ENCODE peak calls at places on chromosomes 3 and 15, in four cellular contexts. T is T-helper 2 cell, W is RKO, H is HuH-7. P is an unnamed sample.

GRCh38 chr15:70033529-70034140 is 64.1 kb downstream of the TLE3 start:
- DNase-seq in T (no peak), W (no peak), H (no peak), P (no peak)

GRCh38 chr3:42020681-42021307 is 58.9 kb upstream of the ULK4 start:
- DNase-seq in T (no peak), W (peak), H (no peak), P (no peak)

GRCh38 chr3:152026033-152026556 is 152.7 kb downstream of the SUCNR1 start:
- DNase-seq in T (no peak), W (peak), H (no peak), P (no peak)

GRCh38 chr15:56390739-56391267 is 25.6 kb downstream of the TEX9 start:
- DNase-seq in T (no peak), W (no peak), H (no peak), P (no peak)

GRCh38 chr3:197132916-197133530 is 103.4 kb upstream of the MELTF start:
- DNase-seq in T (no peak), W (no peak), H (no peak), P (no peak)

GRCh38 chr3:106386050-106386449 is 517.2 kb upstream of the CBLB start:
- DNase-seq in T (no peak), W (no peak), H (no peak), P (no peak)

GRCh38 chr15:47718474-47719440 is 1.5 kb downstream of the SEMA6D start:
- DNase-seq in T (no peak), W (no peak), H (no peak), P (peak)

GRCh38 chr3:187822402-187822801 is 77.1 kb upstream of the BCL6 start:
- DNase-seq in T (no peak), W (no peak), H (no peak), P (no peak)

GRCh38 chr3:62679988-62680387 is 195.2 kb downstream of the CADPS start:
- DNase-seq in T (no peak), W (no peak), H (no peak), P (no peak)

GRCh38 chr3:26058774-26059455 is 269.0 kb downstream of the OXSM start:
- DNase-seq in T (no peak), W (no peak), H (no peak), P (no peak)

GRCh38 chr3:134328147-134328591 is 46.1 kb downstream of the AMOTL2 start:
- DNase-seq in T (no peak), W (no peak), H (no peak), P (no peak)

GRCh38 chr3:124149774-124150173 is 157.8 kb upstream of the ROPN1 start:
- DNase-seq in T (no peak), W (no peak), H (no peak), P (no peak)

GRCh38 chr15:75648156-75649000 is 666 bp downstream of the SNX33 start:
- DNase-seq in T (no peak), W (peak), H (peak), P (peak)

GRCh38 chr15:75468908-75469307 is 17.4 kb upstream of the SIN3A start:
- DNase-seq in T (no peak), W (no peak), H (no peak), P (no peak)

GRCh38 chr3:172179680-172180399 is 140.5 kb downstream of the FNDC3B start:
- DNase-seq in T (no peak), W (no peak), H (peak), P (no peak)

GRCh38 chr3:187836848-187837770 is 91.8 kb upstream of the BCL6 start:
- DNase-seq in T (no peak), W (no peak), H (no peak), P (no peak)

GRCh38 chr3:60756231-60756630 is 495.0 kb downstream of the FHIT start:
- DNase-seq in T (no peak), W (no peak), H (no peak), P (no peak)

GRCh38 chr3:125256675-125257074 is 44.1 kb upstream of the SLC12A8 start:
- DNase-seq in T (no peak), W (no peak), H (no peak), P (no peak)

GRCh38 chr15:40238481-40238926 is 359 bp upstream of the PAK6 start:
- DNase-seq in T (no peak), W (no peak), H (no peak), P (no peak)

GRCh38 chr15:67076147-67076843 is 10.9 kb downstream of the SMAD3 start:
- DNase-seq in T (no peak), W (peak), H (no peak), P (no peak)

GRCh38 chr15:51267047-51267713 is 71.2 kb downstream of the CYP19A1 start:
- DNase-seq in T (no peak), W (no peak), H (no peak), P (peak)

GRCh38 chr3:136512391-136512790 is 239.8 kb downstream of the STAG1 start:
- DNase-seq in T (no peak), W (no peak), H (no peak), P (no peak)

GRCh38 chr3:128760881-128761280 is 34.9 kb downstream of the RAB7A start:
- DNase-seq in T (no peak), W (no peak), H (no peak), P (no peak)

GRCh38 chr3:82618594-82618993 is 857.1 kb upstream of the GBE1 start:
- DNase-seq in T (no peak), W (no peak), H (no peak), P (no peak)

GRCh38 chr15:99369250-99369649 is 118.0 kb downstream of the LRRC28 start:
- DNase-seq in T (no peak), W (no peak), H (no peak), P (no peak)